ENCODE peak calls at places on chromosome 4, in eight cellular contexts. One of them, this sample, is unnamed.

GRCh38 chr4:153683763-153684181 is 308 bp upstream of the TLR2 start:
- DNase-seq in left ventricle myocardium inferior: no peak
- DNase-seq in breast epithelium: no peak
- DNase-seq in CD8-positive, alpha-beta T cell: no peak
- DNase-seq in activated T-cell treated with anti-CD3 and anti-CD28 coated beads for 24 hours: no peak
- DNase-seq in pancreas: no peak
- DNase-seq in left colon: no peak
- DNase-seq in activated CD4-positive, alpha-beta T cell treated with anti-CD3 and anti-CD28 coated beads, Interleukin-2, amount 50 U/mL, for 24 hours: no peak
- DNase-seq in this sample: no peak

GRCh38 chr4:52864816-52865215 is 2.7 kb downstream of the RASL11B start:
- DNase-seq in left ventricle myocardium inferior: no peak
- DNase-seq in breast epithelium: no peak
- DNase-seq in CD8-positive, alpha-beta T cell: no peak
- DNase-seq in activated T-cell treated with anti-CD3 and anti-CD28 coated beads for 24 hours: no peak
- DNase-seq in pancreas: no peak
- DNase-seq in left colon: no peak
- DNase-seq in activated CD4-positive, alpha-beta T cell treated with anti-CD3 and anti-CD28 coated beads, Interleukin-2, amount 50 U/mL, for 24 hours: no peak
- DNase-seq in this sample: no peak

GRCh38 chr4:20954541-20954940 is 254.3 kb downstream of the PACRGL start:
- DNase-seq in left ventricle myocardium inferior: no peak
- DNase-seq in breast epithelium: no peak
- DNase-seq in CD8-positive, alpha-beta T cell: no peak
- DNase-seq in activated T-cell treated with anti-CD3 and anti-CD28 coated beads for 24 hours: no peak
- DNase-seq in pancreas: no peak
- DNase-seq in left colon: no peak
- DNase-seq in activated CD4-positive, alpha-beta T cell treated with anti-CD3 and anti-CD28 coated beads, Interleukin-2, amount 50 U/mL, for 24 hours: no peak
- DNase-seq in this sample: no peak

GRCh38 chr4:41281038-41281634 is 24.4 kb downstream of the UCHL1 start:
- DNase-seq in left ventricle myocardium inferior: no peak
- DNase-seq in breast epithelium: peak
- DNase-seq in CD8-positive, alpha-beta T cell: no peak
- DNase-seq in activated T-cell treated with anti-CD3 and anti-CD28 coated beads for 24 hours: peak
- DNase-seq in pancreas: no peak
- DNase-seq in left colon: no peak
- DNase-seq in activated CD4-positive, alpha-beta T cell treated with anti-CD3 and anti-CD28 coated beads, Interleukin-2, amount 50 U/mL, for 24 hours: peak
- DNase-seq in this sample: peak

GRCh38 chr4:154044118-154044517 is 255.2 kb upstream of the SFRP2 start:
- DNase-seq in left ventricle myocardium inferior: no peak
- DNase-seq in breast epithelium: no peak
- DNase-seq in CD8-positive, alpha-beta T cell: no peak
- DNase-seq in activated T-cell treated with anti-CD3 and anti-CD28 coated beads for 24 hours: no peak
- DNase-seq in pancreas: no peak
- DNase-seq in left colon: no peak
- DNase-seq in activated CD4-positive, alpha-beta T cell treated with anti-CD3 and anti-CD28 coated beads, Interleukin-2, amount 50 U/mL, for 24 hours: no peak
- DNase-seq in this sample: no peak

GRCh38 chr4:2059726-2060577 is 825 bp downstream of the NAT8L start:
- DNase-seq in left ventricle myocardium inferior: peak
- DNase-seq in breast epithelium: no peak
- DNase-seq in CD8-positive, alpha-beta T cell: no peak
- DNase-seq in activated T-cell treated with anti-CD3 and anti-CD28 coated beads for 24 hours: no peak
- DNase-seq in pancreas: peak
- DNase-seq in left colon: no peak
- DNase-seq in activated CD4-positive, alpha-beta T cell treated with anti-CD3 and anti-CD28 coated beads, Interleukin-2, amount 50 U/mL, for 24 hours: no peak
- DNase-seq in this sample: no peak

GRCh38 chr4:85779165-85779564 is 304.2 kb downstream of the ARHGAP24 start:
- DNase-seq in left ventricle myocardium inferior: no peak
- DNase-seq in breast epithelium: no peak
- DNase-seq in CD8-positive, alpha-beta T cell: no peak
- DNase-seq in activated T-cell treated with anti-CD3 and anti-CD28 coated beads for 24 hours: no peak
- DNase-seq in pancreas: no peak
- DNase-seq in left colon: no peak
- DNase-seq in activated CD4-positive, alpha-beta T cell treated with anti-CD3 and anti-CD28 coated beads, Interleukin-2, amount 50 U/mL, for 24 hours: no peak
- DNase-seq in this sample: no peak

GRCh38 chr4:89829470-89830138 is 7.4 kb downstream of the SNCA start:
- DNase-seq in left ventricle myocardium inferior: no peak
- DNase-seq in breast epithelium: no peak
- DNase-seq in CD8-positive, alpha-beta T cell: no peak
- DNase-seq in activated T-cell treated with anti-CD3 and anti-CD28 coated beads for 24 hours: no peak
- DNase-seq in pancreas: no peak
- DNase-seq in left colon: no peak
- DNase-seq in activated CD4-positive, alpha-beta T cell treated with anti-CD3 and anti-CD28 coated beads, Interleukin-2, amount 50 U/mL, for 24 hours: no peak
- DNase-seq in this sample: peak

GRCh38 chr4:137738377-137738990 is 206.2 kb upstream of the PCDH18 start:
- DNase-seq in left ventricle myocardium inferior: no peak
- DNase-seq in breast epithelium: no peak
- DNase-seq in CD8-positive, alpha-beta T cell: no peak
- DNase-seq in activated T-cell treated with anti-CD3 and anti-CD28 coated beads for 24 hours: no peak
- DNase-seq in pancreas: no peak
- DNase-seq in left colon: no peak
- DNase-seq in activated CD4-positive, alpha-beta T cell treated with anti-CD3 and anti-CD28 coated beads, Interleukin-2, amount 50 U/mL, for 24 hours: no peak
- DNase-seq in this sample: no peak

GRCh38 chr4:21090098-21090666 is 389.9 kb downstream of the PACRGL start:
- DNase-seq in left ventricle myocardium inferior: no peak
- DNase-seq in breast epithelium: no peak
- DNase-seq in CD8-positive, alpha-beta T cell: no peak
- DNase-seq in activated T-cell treated with anti-CD3 and anti-CD28 coated beads for 24 hours: no peak
- DNase-seq in pancreas: no peak
- DNase-seq in left colon: no peak
- DNase-seq in activated CD4-positive, alpha-beta T cell treated with anti-CD3 and anti-CD28 coated beads, Interleukin-2, amount 50 U/mL, for 24 hours: no peak
- DNase-seq in this sample: no peak

This sample was measured in GM20000.